ENCODE peak calls at places on chromosomes 1 and 21, in seven cellular contexts. F is GM23248; M is WERI-Rb-1; K is AG04450; E is CD4-positive, alpha-beta memory T cell; S is DND-41; Y is fibroblast of lung. B is an unnamed sample.

GRCh38 chr1:205396972-205397616 is 24.8 kb downstream of the LEMD1 start:
- DNase-seq in F (peak; percentile 63), M (peak; percentile 85), K (no peak), E (peak; percentile 38), S (no peak), Y (peak; percentile 30), B (peak; percentile 71)

GRCh38 chr1:197486948-197487347 is 218.9 kb downstream of the CRB1 start:
- DNase-seq in F (no peak), M (no peak), K (no peak), E (no peak), S (peak; percentile 19), Y (peak; percentile 25), B (no peak)

GRCh38 chr1:223887724-223888428 is 42.1 kb upstream of the TP53BP2 start:
- DNase-seq in F (peak; percentile 98), M (peak; percentile 68), K (peak; percentile 88), E (no peak), S (no peak), Y (peak; percentile 99), B (no peak)

GRCh38 chr1:171173069-171173468 is 12.0 kb upstream of the FMO2 start:
- DNase-seq in F (no peak), M (no peak), K (no peak), E (no peak), S (no peak), Y (no peak), B (no peak)

GRCh38 chr1:101295212-101295611 is 58.4 kb downstream of the S1PR1 start:
- DNase-seq in F (no peak), M (no peak), K (no peak), E (no peak), S (no peak), Y (no peak), B (peak; percentile 31)

GRCh38 chr1:93221913-93222312 is 41.4 kb downstream of the CCDC18 start:
- DNase-seq in F (no peak), M (peak; percentile 29), K (no peak), E (no peak), S (peak; percentile 17), Y (peak; percentile 35), B (no peak)

GRCh38 chr1:79599257-79599656 is 592.7 kb upstream of the ADGRL4 start:
- DNase-seq in F (no peak), M (no peak), K (no peak), E (no peak), S (no peak), Y (no peak), B (no peak)

GRCh38 chr1:209057083-209057482 is 526.4 kb upstream of the CAMK1G start:
- DNase-seq in F (no peak), M (no peak), K (no peak), E (no peak), S (no peak), Y (no peak), B (no peak)

GRCh38 chr1:214439352-214440119 is 111.9 kb downstream of the PTPN14 start:
- DNase-seq in F (no peak), M (peak; percentile 56), K (peak; percentile 76), E (peak; percentile 4), S (no peak), Y (peak; percentile 94), B (peak; percentile 76)

GRCh38 chr1:206839857-206840256 is 25.6 kb upstream of the IL20 start:
- DNase-seq in F (peak; percentile 63), M (no peak), K (peak; percentile 79), E (no peak), S (no peak), Y (peak; percentile 89), B (no peak)

GRCh38 chr1:6102227-6102845 is 56.6 kb downstream of the KCNAB2 start:
- DNase-seq in F (no peak), M (no peak), K (no peak), E (no peak), S (no peak), Y (no peak), B (no peak)

GRCh38 chr1:27967106-27967883 is 7.5 kb downstream of the XKR8 start:
- DNase-seq in F (no peak), M (no peak), K (no peak), E (no peak), S (no peak), Y (no peak), B (no peak)

GRCh38 chr1:61253059-61253735 is 170.8 kb downstream of the NFIA start:
- DNase-seq in F (peak; percentile 33), M (no peak), K (no peak), E (no peak), S (no peak), Y (peak; percentile 8), B (peak; percentile 84)

DNA sequence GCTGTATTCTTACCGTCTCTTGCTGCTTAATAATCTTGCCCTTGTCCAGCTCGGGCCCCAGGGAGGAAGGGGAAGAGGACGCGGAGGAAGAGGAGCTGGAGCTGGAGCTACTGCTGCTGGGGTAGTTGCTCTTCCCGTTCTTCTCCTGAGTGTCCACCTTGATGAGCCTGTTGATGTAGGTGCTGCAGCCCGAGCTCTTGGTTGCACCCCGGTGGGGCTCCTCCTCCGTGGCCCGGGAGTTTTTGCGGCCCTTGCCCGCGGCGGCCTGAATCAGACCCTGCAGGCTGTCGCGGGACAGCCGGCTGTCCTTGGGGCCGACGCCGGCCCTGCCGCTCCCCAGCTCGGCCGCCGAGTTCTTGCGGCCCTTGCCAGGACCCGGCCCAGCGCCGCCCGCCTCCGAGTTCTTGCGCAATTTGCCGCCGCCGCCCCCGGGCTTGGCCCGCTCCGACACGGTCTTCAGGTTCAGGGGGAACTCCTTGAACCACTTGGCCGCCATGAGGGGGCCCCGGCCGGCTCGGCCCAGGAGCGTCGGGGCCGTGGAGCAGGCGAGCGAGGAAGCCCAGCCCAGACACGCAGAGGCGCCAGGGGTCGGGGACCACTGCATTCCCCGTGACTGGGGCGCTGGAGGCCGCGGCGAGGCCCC is 475 bp upstream of the TDRD10 start:
- DNase-seq in F (peak; percentile 44), M (no peak), K (no peak), E (no peak), S (no peak), Y (no peak), B (no peak)
- H3K4me3 ChIP-seq in F (peak overlapping the region; percentile 24), M (peak overlapping the region; percentile 3), K (no peak overlapping the region), E (no peak overlapping the region), S (no peak overlapping the region), Y (peak overlapping the region; percentile 14), B (peak overlapping the region; percentile 49)

DNA sequence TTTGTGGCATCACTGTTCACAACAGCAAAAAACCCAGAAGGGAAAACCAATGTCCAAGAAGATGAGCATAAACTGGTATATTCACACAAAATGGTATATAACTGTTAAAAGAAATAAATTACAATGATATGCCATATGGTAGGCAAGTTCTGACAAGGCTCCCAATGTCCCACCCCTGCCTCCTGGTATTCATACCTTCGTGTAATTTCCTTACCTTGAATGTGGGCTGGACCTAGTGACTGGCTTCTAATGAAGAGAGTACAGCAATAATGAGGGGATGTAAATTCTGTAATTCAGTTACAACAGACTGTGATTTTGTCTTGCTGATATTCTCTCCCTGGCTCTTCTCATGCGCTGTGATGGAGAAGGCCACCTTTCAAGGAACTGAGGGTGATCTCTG is 9.3 kb downstream of the ANKRD45 start:
- DNase-seq in F (no peak), M (no peak), K (no peak), E (no peak), S (no peak), Y (no peak), B (no peak)
- H3K27ac ChIP-seq in F (no peak overlapping the region), M (peak overlapping the region; percentile 54), K (no peak overlapping the region), E (no peak overlapping the region), S (no peak overlapping the region), Y (no peak overlapping the region), B (no peak overlapping the region)

GRCh38 chr21:29939859-29940245 is at the start of gene GRIK1:
- DNase-seq in F (peak; percentile 5), M (peak; percentile 81), K (no peak), E (no peak), S (no peak), Y (peak; percentile 4), B (no peak)
- H3K4me3 ChIP-seq in F (peak within 1 kb of the TSS; percentile 53), M (peak within 1 kb of the TSS; percentile 76), K (peak within 1 kb of the TSS; percentile 32), E (no peak within 1 kb of the TSS), S (no peak within 1 kb of the TSS), Y (peak within 1 kb of the TSS; percentile 25), B (no peak within 1 kb of the TSS)

GRCh38 chr1:19067912-19068638 is 111.6 kb upstream of the IFFO2 start:
- DNase-seq in F (no peak), M (no peak), K (no peak), E (no peak), S (no peak), Y (no peak), B (no peak)

GRCh38 chr1:19068639-19069276 is 112.3 kb upstream of the IFFO2 start:
- DNase-seq in F (no peak), M (no peak), K (no peak), E (no peak), S (no peak), Y (no peak), B (no peak)

GRCh38 chr1:19066874-19067186 is 110.4 kb upstream of the IFFO2 start:
- DNase-seq in F (no peak), M (no peak), K (no peak), E (no peak), S (no peak), Y (no peak), B (no peak)

GRCh38 chr1:19066248-19066873 is 109.9 kb upstream of the IFFO2 start:
- DNase-seq in F (no peak), M (peak; percentile 81), K (no peak), E (no peak), S (no peak), Y (peak; percentile 39), B (no peak)

DNA sequence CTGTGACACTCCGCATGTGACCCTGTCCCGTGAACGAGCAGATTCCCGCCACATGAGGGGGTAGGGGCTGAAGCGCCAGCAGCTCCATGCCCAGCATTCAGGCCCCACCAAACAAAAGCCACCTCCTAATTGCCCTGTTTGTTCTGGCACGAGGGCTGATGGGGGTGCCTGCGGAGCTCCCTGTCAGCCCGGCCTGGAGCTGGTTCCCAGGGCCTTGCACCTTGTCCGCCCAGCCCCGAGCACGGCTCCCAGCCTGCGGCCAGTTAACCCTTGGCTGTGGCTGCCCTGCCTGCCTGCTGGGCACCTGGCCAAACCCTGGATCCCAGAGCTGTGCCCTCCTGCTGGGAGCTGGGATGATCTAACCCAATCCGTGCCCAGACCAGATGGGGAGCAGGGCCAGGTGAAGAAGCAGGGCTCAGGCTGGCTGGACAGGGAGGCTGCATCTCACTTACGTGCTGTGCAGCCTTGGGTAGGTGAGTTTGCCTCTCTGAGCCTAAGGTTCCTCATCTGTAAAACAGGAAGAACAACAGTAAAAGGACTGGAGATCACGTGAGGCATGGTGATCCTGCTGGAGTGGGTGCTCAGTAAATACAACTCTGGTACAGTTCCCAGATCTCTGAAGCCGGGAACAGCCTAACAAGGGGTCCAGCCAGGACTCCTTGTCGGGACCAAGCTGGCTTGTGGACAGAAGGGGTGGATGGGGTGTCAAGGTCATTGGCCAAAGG is 110.9 kb upstream of the IFFO2 start:
- DNase-seq in F (no peak), M (no peak), K (no peak), E (no peak), S (no peak), Y (no peak), B (no peak)
- H3K27ac ChIP-seq in F (no peak overlapping the region), M (no peak overlapping the region), K (peak overlapping the region; percentile 21), E (no peak overlapping the region), S (no peak overlapping the region), Y (no peak overlapping the region), B (no peak overlapping the region)

GRCh38 chr1:235864965-235865525 is 1.7 kb downstream of the LYST start:
- DNase-seq in F (peak; percentile 37), M (no peak), K (no peak), E (no peak), S (no peak), Y (no peak), B (no peak)
- H3K4me3 ChIP-seq in F (peak overlapping the region; percentile 85), M (no peak overlapping the region), K (peak overlapping the region; percentile 15), E (no peak overlapping the region), S (no peak overlapping the region), Y (peak overlapping the region; percentile 86), B (no peak overlapping the region)

GRCh38 chr1:51794868-51795267 is 83.7 kb downstream of the NRDC start:
- DNase-seq in F (no peak), M (no peak), K (no peak), E (no peak), S (no peak), Y (no peak), B (no peak)
- H3K27ac ChIP-seq in F (no peak overlapping the region), M (no peak overlapping the region), K (no peak overlapping the region), E (no peak overlapping the region), S (no peak overlapping the region), Y (no peak overlapping the region), B (no peak overlapping the region)

B was measured in small intestine.